ENCODE peak calls at places on chromosomes 12 and 14, in seven cellular contexts. One of them, this sample, is unnamed.

GRCh38 chr12:125114365-125115141 is 49.3 kb downstream of the AACS start:
- DNase-seq in activated CD4-positive, alpha-beta T cell treated with anti-CD3 and anti-CD28 coated beads for 1 hour: no peak
- DNase-seq in mucosa of gallbladder: no peak
- DNase-seq in LHCN-M2: no peak
- DNase-seq in choroid plexus epithelial cell: no peak
- DNase-seq in iPS-NIHi11: no peak
- DNase-seq in nucleus accumbens: no peak
- DNase-seq in this sample: no peak

GRCh38 chr14:63760014-63760413 is 32.1 kb upstream of the SGPP1 start:
- DNase-seq in activated CD4-positive, alpha-beta T cell treated with anti-CD3 and anti-CD28 coated beads for 1 hour: no peak
- DNase-seq in mucosa of gallbladder: no peak
- DNase-seq in LHCN-M2: no peak
- DNase-seq in choroid plexus epithelial cell: no peak
- DNase-seq in iPS-NIHi11: no peak
- DNase-seq in nucleus accumbens: no peak
- DNase-seq in this sample: no peak

GRCh38 chr14:68526420-68527105 is 266.3 kb downstream of the ZFP36L1 start:
- DNase-seq in activated CD4-positive, alpha-beta T cell treated with anti-CD3 and anti-CD28 coated beads for 1 hour: no peak
- DNase-seq in mucosa of gallbladder: peak
- DNase-seq in LHCN-M2: peak
- DNase-seq in choroid plexus epithelial cell: no peak
- DNase-seq in iPS-NIHi11: no peak
- DNase-seq in nucleus accumbens: no peak
- DNase-seq in this sample: no peak

GRCh38 chr14:102927346-102927877 is 4.9 kb downstream of the AMN start:
- DNase-seq in activated CD4-positive, alpha-beta T cell treated with anti-CD3 and anti-CD28 coated beads for 1 hour: no peak
- DNase-seq in mucosa of gallbladder: peak
- DNase-seq in LHCN-M2: no peak
- DNase-seq in choroid plexus epithelial cell: no peak
- DNase-seq in iPS-NIHi11: no peak
- DNase-seq in nucleus accumbens: no peak
- DNase-seq in this sample: no peak

GRCh38 chr14:25909361-25909760 is 688.5 kb downstream of the NOVA1 start:
- DNase-seq in activated CD4-positive, alpha-beta T cell treated with anti-CD3 and anti-CD28 coated beads for 1 hour: no peak
- DNase-seq in mucosa of gallbladder: no peak
- DNase-seq in LHCN-M2: no peak
- DNase-seq in choroid plexus epithelial cell: no peak
- DNase-seq in iPS-NIHi11: no peak
- DNase-seq in nucleus accumbens: no peak
- DNase-seq in this sample: no peak

GRCh38 chr12:68489273-68489672 is 121.4 kb upstream of the RAP1B start:
- DNase-seq in activated CD4-positive, alpha-beta T cell treated with anti-CD3 and anti-CD28 coated beads for 1 hour: no peak
- DNase-seq in mucosa of gallbladder: no peak
- DNase-seq in LHCN-M2: no peak
- DNase-seq in choroid plexus epithelial cell: no peak
- DNase-seq in iPS-NIHi11: no peak
- DNase-seq in nucleus accumbens: no peak
- DNase-seq in this sample: no peak

GRCh38 chr12:131101006-131101405 is 147.3 kb downstream of the ADGRD1 start:
- DNase-seq in activated CD4-positive, alpha-beta T cell treated with anti-CD3 and anti-CD28 coated beads for 1 hour: no peak
- DNase-seq in mucosa of gallbladder: no peak
- DNase-seq in LHCN-M2: no peak
- DNase-seq in choroid plexus epithelial cell: no peak
- DNase-seq in iPS-NIHi11: no peak
- DNase-seq in nucleus accumbens: no peak
- DNase-seq in this sample: no peak

GRCh38 chr12:47995976-47996375 is 8.3 kb downstream of the COL2A1 start:
- DNase-seq in activated CD4-positive, alpha-beta T cell treated with anti-CD3 and anti-CD28 coated beads for 1 hour: no peak
- DNase-seq in mucosa of gallbladder: peak
- DNase-seq in LHCN-M2: no peak
- DNase-seq in choroid plexus epithelial cell: peak
- DNase-seq in iPS-NIHi11: no peak
- DNase-seq in nucleus accumbens: no peak
- DNase-seq in this sample: peak

GRCh38 chr12:117491711-117492110 is 130.3 kb upstream of the NOS1 start:
- DNase-seq in activated CD4-positive, alpha-beta T cell treated with anti-CD3 and anti-CD28 coated beads for 1 hour: no peak
- DNase-seq in mucosa of gallbladder: no peak
- DNase-seq in LHCN-M2: no peak
- DNase-seq in choroid plexus epithelial cell: no peak
- DNase-seq in iPS-NIHi11: no peak
- DNase-seq in nucleus accumbens: no peak
- DNase-seq in this sample: no peak

GRCh38 chr12:27693403-27693802 is 2.8 kb upstream of the REP15 start:
- DNase-seq in activated CD4-positive, alpha-beta T cell treated with anti-CD3 and anti-CD28 coated beads for 1 hour: no peak
- DNase-seq in mucosa of gallbladder: no peak
- DNase-seq in LHCN-M2: no peak
- DNase-seq in choroid plexus epithelial cell: no peak
- DNase-seq in iPS-NIHi11: no peak
- DNase-seq in nucleus accumbens: no peak
- DNase-seq in this sample: no peak

GRCh38 chr12:64571346-64571745 is 38.9 kb upstream of the RASSF3 start:
- DNase-seq in activated CD4-positive, alpha-beta T cell treated with anti-CD3 and anti-CD28 coated beads for 1 hour: no peak
- DNase-seq in mucosa of gallbladder: no peak
- DNase-seq in LHCN-M2: no peak
- DNase-seq in choroid plexus epithelial cell: no peak
- DNase-seq in iPS-NIHi11: no peak
- DNase-seq in nucleus accumbens: no peak
- DNase-seq in this sample: no peak

GRCh38 chr12:17528394-17528793 is 561.6 kb downstream of the RERGL start:
- DNase-seq in activated CD4-positive, alpha-beta T cell treated with anti-CD3 and anti-CD28 coated beads for 1 hour: no peak
- DNase-seq in mucosa of gallbladder: no peak
- DNase-seq in LHCN-M2: no peak
- DNase-seq in choroid plexus epithelial cell: no peak
- DNase-seq in iPS-NIHi11: peak
- DNase-seq in nucleus accumbens: no peak
- DNase-seq in this sample: no peak

GRCh38 chr14:104424406-104425072 is 155.0 kb upstream of the C14orf180 start:
- DNase-seq in activated CD4-positive, alpha-beta T cell treated with anti-CD3 and anti-CD28 coated beads for 1 hour: no peak
- DNase-seq in mucosa of gallbladder: no peak
- DNase-seq in LHCN-M2: no peak
- DNase-seq in choroid plexus epithelial cell: no peak
- DNase-seq in iPS-NIHi11: no peak
- DNase-seq in nucleus accumbens: peak
- DNase-seq in this sample: no peak

GRCh38 chr12:55797068-55797467 is 20.5 kb downstream of the SARNP start:
- DNase-seq in activated CD4-positive, alpha-beta T cell treated with anti-CD3 and anti-CD28 coated beads for 1 hour: no peak
- DNase-seq in mucosa of gallbladder: no peak
- DNase-seq in LHCN-M2: peak
- DNase-seq in choroid plexus epithelial cell: peak
- DNase-seq in iPS-NIHi11: peak
- DNase-seq in nucleus accumbens: no peak
- DNase-seq in this sample: peak

GRCh38 chr12:132266370-132266769 is 63.0 kb downstream of the GALNT9 start:
- DNase-seq in activated CD4-positive, alpha-beta T cell treated with anti-CD3 and anti-CD28 coated beads for 1 hour: no peak
- DNase-seq in mucosa of gallbladder: no peak
- DNase-seq in LHCN-M2: no peak
- DNase-seq in choroid plexus epithelial cell: no peak
- DNase-seq in iPS-NIHi11: no peak
- DNase-seq in nucleus accumbens: no peak
- DNase-seq in this sample: no peak

GRCh38 chr14:36083317-36083716 is 93.2 kb downstream of the PTCSC3 start:
- DNase-seq in activated CD4-positive, alpha-beta T cell treated with anti-CD3 and anti-CD28 coated beads for 1 hour: no peak
- DNase-seq in mucosa of gallbladder: no peak
- DNase-seq in LHCN-M2: no peak
- DNase-seq in choroid plexus epithelial cell: no peak
- DNase-seq in iPS-NIHi11: no peak
- DNase-seq in nucleus accumbens: no peak
- DNase-seq in this sample: no peak

GRCh38 chr14:23577710-23578392 is 739 bp downstream of the JPH4 start:
- DNase-seq in activated CD4-positive, alpha-beta T cell treated with anti-CD3 and anti-CD28 coated beads for 1 hour: no peak
- DNase-seq in mucosa of gallbladder: no peak
- DNase-seq in LHCN-M2: no peak
- DNase-seq in choroid plexus epithelial cell: no peak
- DNase-seq in iPS-NIHi11: peak
- DNase-seq in nucleus accumbens: no peak
- DNase-seq in this sample: no peak

GRCh38 chr12:95182868-95183415 is 34.3 kb downstream of the FGD6 start:
- DNase-seq in activated CD4-positive, alpha-beta T cell treated with anti-CD3 and anti-CD28 coated beads for 1 hour: no peak
- DNase-seq in mucosa of gallbladder: no peak
- DNase-seq in LHCN-M2: peak
- DNase-seq in choroid plexus epithelial cell: peak
- DNase-seq in iPS-NIHi11: no peak
- DNase-seq in nucleus accumbens: no peak
- DNase-seq in this sample: peak